ENCODE peak calls at places on chromosomes 2 and 18, in five cellular contexts. E is RWPE2, J is psoas muscle, B is OCI-LY7, R is esophagus muscularis mucosa. U is an unnamed sample.
A peak's percentile ranks its signal among the peaks of the same experiment; 100 is the strongest.

GRCh38 chr2:42928161-42928691 is 135.8 kb upstream of the HAAO start:
- DNase-seq in E (no peak), J (no peak), B (no peak), R (no peak), U (no peak)

GRCh38 chr2:37839991-37840390 is 85.1 kb upstream of the RMDN2 start:
- DNase-seq in E (no peak), J (no peak), B (no peak), R (no peak), U (no peak)

GRCh38 chr2:144086965-144087364 is 433.0 kb downstream of the ZEB2 start:
- DNase-seq in E (no peak), J (no peak), B (no peak), R (no peak), U (no peak)

GRCh38 chr18:39313992-39314391 is 1748.4 kb upstream of the CELF4 start:
- DNase-seq in E (no peak), J (no peak), B (no peak), R (no peak), U (no peak)

GRCh38 chr2:19722486-19723420 is 179.0 kb downstream of the TTC32 start:
- DNase-seq in E (no peak), J (no peak), B (no peak), R (no peak), U (no peak)

GRCh38 chr2:168397629-168398028 is 58.4 kb upstream of the CERS6 start:
- DNase-seq in E (no peak), J (no peak), B (no peak), R (no peak), U (no peak)

GRCh38 chr18:45254683-45255082 is 360.6 kb upstream of the SLC14A2 start:
- DNase-seq in E (no peak), J (peak; percentile 87), B (no peak), R (no peak), U (no peak)

GRCh38 chr2:193695367-193695766 is 1500.6 kb upstream of the TMEFF2 start:
- DNase-seq in E (no peak), J (no peak), B (peak; percentile 10), R (no peak), U (no peak)

GRCh38 chr2:46273225-46273863 is 23.9 kb upstream of the EPAS1 start:
- DNase-seq in E (no peak), J (no peak), B (no peak), R (no peak), U (no peak)

GRCh38 chr2:112588611-112589045 is 4.2 kb downstream of the CHCHD5 start:
- DNase-seq in E (no peak), J (peak; percentile 90), B (no peak), R (no peak), U (no peak)

GRCh38 chr2:98473995-98474780 is 29.5 kb downstream of the INPP4A start:
- DNase-seq in E (no peak), J (no peak), B (no peak), R (no peak), U (no peak)

GRCh38 chr18:70362258-70362657 is 73.4 kb downstream of the SOCS6 start:
- DNase-seq in E (no peak), J (no peak), B (no peak), R (no peak), U (no peak)

GRCh38 chr2:73532381-73532780 is 109.8 kb downstream of the NAT8 start:
- DNase-seq in E (no peak), J (no peak), B (no peak), R (no peak), U (no peak)

GRCh38 chr2:159737917-159738296 is 25.6 kb downstream of the MARCHF7 start:
- DNase-seq in E (no peak), J (no peak), B (no peak), R (no peak), U (no peak)

GRCh38 chr2:112644155-112644932 is 1.4 kb upstream of the SLC20A1 start:
- DNase-seq in E (no peak), J (no peak), B (no peak), R (no peak), U (no peak)

GRCh38 chr2:205752421-205752820 is 70.1 kb downstream of the NRP2 start:
- DNase-seq in E (no peak), J (no peak), B (no peak), R (no peak), U (no peak)

GRCh38 chr2:205755923-205756322 is 73.6 kb downstream of the NRP2 start:
- DNase-seq in E (no peak), J (no peak), B (no peak), R (no peak), U (no peak)

GRCh38 chr2:205752924-205753323 is 70.6 kb downstream of the NRP2 start:
- DNase-seq in E (no peak), J (no peak), B (no peak), R (no peak), U (no peak)

GRCh38 chr2:205754924-205755321 is 72.6 kb downstream of the NRP2 start:
- DNase-seq in E (no peak), J (no peak), B (no peak), R (no peak), U (no peak)

GRCh38 chr2:205754285-205754923 is 72.1 kb downstream of the NRP2 start:
- DNase-seq in E (no peak), J (no peak), B (no peak), R (no peak), U (no peak)
- H3K27ac ChIP-seq in E (peak overlapping the region; percentile 21), J (no peak overlapping the region), B (no peak overlapping the region), R (peak overlapping the region; percentile 94), U (peak overlapping the region; percentile 8)

DNA sequence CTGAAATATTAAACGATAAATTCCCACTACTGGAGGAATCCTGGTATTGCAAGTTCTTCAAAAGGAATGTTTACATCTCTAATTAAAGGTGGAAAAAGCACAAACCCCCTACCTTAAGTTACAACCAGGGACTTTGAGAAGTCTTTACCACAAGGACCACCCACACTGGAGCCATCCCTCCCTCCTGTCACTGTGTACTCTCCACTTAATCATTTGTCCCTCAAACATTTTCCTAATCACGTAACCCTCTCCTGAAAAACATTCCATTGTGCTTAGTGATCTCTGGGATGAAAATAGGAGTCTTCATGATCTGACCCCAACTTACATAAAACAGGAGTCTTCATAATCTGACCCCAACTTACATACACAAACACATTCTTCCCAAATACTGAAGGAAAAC is 85.7 kb downstream of the SUCLG1 start:
- DNase-seq in E (no peak), J (no peak), B (no peak), R (no peak), U (no peak)
- TF ChIP-seq CTCF in E (no peak), J (no peak), B (no peak), R (no peak), U (no peak)

GRCh38 chr2:9347411-9347853 is 75.9 kb downstream of the ITGB1BP1 start:
- DNase-seq in E (no peak), J (peak; percentile 85), B (no peak), R (peak; percentile 94), U (no peak)
- H3K4me3 ChIP-seq in E (no peak overlapping the region), J (no peak overlapping the region), B (no peak overlapping the region), R (peak overlapping the region; percentile 17), U (peak overlapping the region; percentile 9)

GRCh38 chr2:119818792-119819191 is 59.1 kb downstream of the PTPN4 start:
- DNase-seq in E (no peak), J (no peak), B (no peak), R (no peak), U (no peak)

GRCh38 chr2:119823734-119824334 is 64.1 kb downstream of the PTPN4 start:
- DNase-seq in E (no peak), J (no peak), B (peak; percentile 48), R (no peak), U (no peak)

GRCh38 chr2:119819846-119820245 is 60.1 kb downstream of the PTPN4 start:
- DNase-seq in E (no peak), J (no peak), B (no peak), R (no peak), U (no peak)

GRCh38 chr2:119821266-119821665 is 61.5 kb downstream of the PTPN4 start:
- DNase-seq in E (no peak), J (no peak), B (no peak), R (no peak), U (no peak)

GRCh38 chr2:119820275-119820674 is 60.6 kb downstream of the PTPN4 start:
- DNase-seq in E (no peak), J (no peak), B (no peak), R (no peak), U (no peak)
- H3K27ac ChIP-seq in E (peak overlapping the region; percentile 6), J (no peak overlapping the region), B (no peak overlapping the region), R (no peak overlapping the region), U (no peak overlapping the region)

GRCh38 chr18:2104620-2105462 is 466.5 kb downstream of the METTL4 start:
- DNase-seq in E (no peak), J (no peak), B (peak; percentile 69), R (no peak), U (peak; percentile 75)
- TF ChIP-seq CTCF in E (peak; percentile 77), J (peak; percentile 38), B (peak; percentile 89), R (peak; percentile 48), U (peak; percentile 73)

GRCh38 chr2:36499128-36499820 is 98.7 kb downstream of the FEZ2 start:
- DNase-seq in E (no peak), J (no peak), B (no peak), R (no peak), U (no peak)
- H3K4me3 ChIP-seq in E (no peak overlapping the region), J (no peak overlapping the region), B (no peak overlapping the region), R (no peak overlapping the region), U (no peak overlapping the region)

DNA sequence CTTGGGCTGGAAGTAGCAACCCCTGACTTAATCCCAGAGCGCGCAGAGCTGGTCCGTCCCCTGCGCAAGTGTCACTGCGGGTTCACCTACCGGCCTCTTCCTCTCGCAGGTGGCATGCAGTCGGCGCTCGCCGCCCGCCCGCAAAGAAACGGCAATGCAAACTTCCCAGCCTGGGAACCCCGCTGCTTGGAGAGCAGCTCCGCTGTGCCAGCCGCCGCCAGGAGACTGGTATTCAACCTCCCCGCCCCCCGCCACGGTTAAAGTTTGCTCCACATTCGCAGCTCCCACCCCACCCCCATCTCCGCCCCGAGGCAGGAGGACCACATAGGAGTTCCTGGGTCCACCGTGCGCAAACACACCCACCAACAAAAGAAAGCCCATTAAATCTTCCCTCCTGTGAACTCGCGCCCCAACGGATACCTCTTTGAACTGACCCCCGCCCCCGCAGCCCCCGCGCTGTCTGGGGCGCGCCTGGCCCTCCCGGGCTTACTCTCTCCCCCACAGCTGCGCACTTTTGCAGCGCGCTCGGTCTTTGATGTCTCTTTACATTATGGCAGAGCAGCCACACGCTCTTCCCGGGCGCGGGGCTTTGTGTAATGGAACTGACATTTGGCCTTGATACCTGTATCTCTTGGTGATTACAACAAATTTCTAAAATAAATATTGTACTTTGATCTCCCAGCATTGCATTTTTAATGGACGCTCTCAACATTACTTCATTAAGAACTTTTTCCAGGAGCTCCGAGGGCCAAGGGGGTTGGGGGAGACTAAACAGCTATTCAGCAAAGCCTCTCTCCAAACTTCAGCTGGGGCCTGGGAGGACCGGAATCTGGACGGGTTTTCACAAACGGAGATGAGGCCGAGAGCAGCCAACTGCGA is 3.1 kb upstream of the SP5 start:
- DNase-seq in E (peak; percentile 63), J (no peak), B (no peak), R (peak; percentile 91), U (no peak)
- H3K27ac ChIP-seq in E (no peak overlapping the region), J (no peak overlapping the region), B (no peak overlapping the region), R (no peak overlapping the region), U (no peak overlapping the region)